ENCODE peak calls at places on chromosome 7, in ten cellular contexts. D is stomach, W is GM23338, N is breast epithelium, Q is Panc1, P is transverse colon, M is HCT116, L is GM12878, Z is upper lobe of left lung, J is prostate gland. X is an unnamed sample.

GRCh38 chr7:17521437-17521836 is 223.0 kb downstream of the AHR start:
- DNase-seq in D (no peak), W (no peak), N (no peak), Q (no peak), P (no peak), M (no peak), L (no peak), Z (no peak), J (no peak), X (no peak)

GRCh38 chr7:26346611-26347200 is 55.0 kb downstream of the SNX10 start:
- DNase-seq in D (no peak), W (no peak), N (no peak), Q (no peak), P (peak), M (peak), L (no peak), Z (peak), J (peak), X (no peak)

GRCh38 chr7:155218276-155219153 is 79.2 kb upstream of the INSIG1 start:
- DNase-seq in D (no peak), W (no peak), N (no peak), Q (no peak), P (no peak), M (no peak), L (no peak), Z (no peak), J (no peak), X (no peak)

GRCh38 chr7:33933611-33934281 is 28.4 kb downstream of the BMPER start:
- DNase-seq in D (no peak), W (no peak), N (no peak), Q (peak), P (no peak), M (no peak), L (no peak), Z (no peak), J (no peak), X (no peak)

GRCh38 chr7:155594163-155594732 is 47.9 kb upstream of the CNPY1 start:
- DNase-seq in D (peak), W (no peak), N (no peak), Q (no peak), P (no peak), M (no peak), L (no peak), Z (no peak), J (no peak), X (no peak)

GRCh38 chr7:83519240-83519639 is 129.7 kb downstream of the SEMA3E start:
- DNase-seq in D (no peak), W (no peak), N (no peak), Q (no peak), P (no peak), M (no peak), L (no peak), Z (no peak), J (no peak), X (no peak)

GRCh38 chr7:54904130-54904529 is 114.7 kb upstream of the EGFR start:
- DNase-seq in D (no peak), W (no peak), N (no peak), Q (no peak), P (no peak), M (no peak), L (no peak), Z (no peak), J (no peak), X (no peak)

GRCh38 chr7:83119002-83119358 is 43.7 kb downstream of the PCLO start:
- DNase-seq in D (no peak), W (no peak), N (no peak), Q (no peak), P (no peak), M (no peak), L (no peak), Z (no peak), J (no peak), X (no peak)

GRCh38 chr7:117645456-117646181 is 165.8 kb downstream of the CFTR start:
- DNase-seq in D (no peak), W (no peak), N (no peak), Q (no peak), P (no peak), M (no peak), L (no peak), Z (no peak), J (no peak), X (no peak)

GRCh38 chr7:116075351-116076145 is 45.0 kb upstream of the TFEC start:
- DNase-seq in D (no peak), W (no peak), N (no peak), Q (no peak), P (no peak), M (no peak), L (no peak), Z (no peak), J (no peak), X (no peak)

GRCh38 chr7:135369405-135369804 is 135.8 kb downstream of the STRA8 start:
- DNase-seq in D (no peak), W (no peak), N (no peak), Q (no peak), P (no peak), M (no peak), L (no peak), Z (no peak), J (no peak), X (no peak)

GRCh38 chr7:4851459-4852422 is 10.1 kb downstream of the PAPOLB start:
- DNase-seq in D (no peak), W (no peak), N (no peak), Q (no peak), P (no peak), M (peak), L (no peak), Z (no peak), J (no peak), X (no peak)

GRCh38 chr7:136555933-136556332 is 312.5 kb upstream of the CHRM2 start:
- DNase-seq in D (no peak), W (no peak), N (no peak), Q (no peak), P (no peak), M (no peak), L (no peak), Z (no peak), J (no peak), X (no peak)

GRCh38 chr7:158275711-158276413 is 311.8 kb downstream of the PTPRN2 start:
- DNase-seq in D (no peak), W (no peak), N (no peak), Q (no peak), P (no peak), M (no peak), L (no peak), Z (no peak), J (no peak), X (no peak)

GRCh38 chr7:81299272-81299671 is 380.4 kb upstream of the SEMA3C start:
- DNase-seq in D (no peak), W (no peak), N (no peak), Q (peak), P (no peak), M (peak), L (no peak), Z (no peak), J (no peak), X (no peak)

GRCh38 chr7:20236790-20237189 is 19.6 kb upstream of the MACC1 start:
- DNase-seq in D (no peak), W (no peak), N (no peak), Q (no peak), P (no peak), M (no peak), L (no peak), Z (no peak), J (no peak), X (no peak)

GRCh38 chr7:72343991-72344390 is 68.1 kb downstream of the CALN1 start:
- DNase-seq in D (no peak), W (peak), N (no peak), Q (no peak), P (no peak), M (no peak), L (no peak), Z (no peak), J (no peak), X (no peak)

GRCh38 chr7:128352138-128352537 is 8.4 kb upstream of the RBM28 start:
- DNase-seq in D (peak), W (peak), N (no peak), Q (no peak), P (peak), M (no peak), L (no peak), Z (peak), J (no peak), X (no peak)

GRCh38 chr7:30505174-30505697 is 607 bp upstream of the GGCT start:
- DNase-seq in D (no peak), W (no peak), N (no peak), Q (peak), P (no peak), M (no peak), L (no peak), Z (peak), J (no peak), X (no peak)

GRCh38 chr7:22147113-22147512 is 201.4 kb upstream of the CDCA7L start:
- DNase-seq in D (no peak), W (no peak), N (no peak), Q (no peak), P (no peak), M (no peak), L (no peak), Z (no peak), J (no peak), X (no peak)

GRCh38 chr7:20219062-20219445 is 1.9 kb upstream of the MACC1 start:
- DNase-seq in D (no peak), W (no peak), N (no peak), Q (no peak), P (no peak), M (no peak), L (no peak), Z (no peak), J (no peak), X (no peak)

GRCh38 chr7:51303142-51303525 is 13.5 kb downstream of the COBL start:
- DNase-seq in D (no peak), W (no peak), N (no peak), Q (no peak), P (no peak), M (no peak), L (no peak), Z (no peak), J (no peak), X (no peak)

GRCh38 chr7:103068429-103069403 is 5.9 kb downstream of the FBXL13 start:
- DNase-seq in D (no peak), W (no peak), N (no peak), Q (no peak), P (no peak), M (no peak), L (no peak), Z (peak), J (no peak), X (no peak)

GRCh38 chr7:66193146-66193725 is 11.9 kb upstream of the TPST1 start:
- DNase-seq in D (no peak), W (no peak), N (no peak), Q (no peak), P (no peak), M (no peak), L (no peak), Z (no peak), J (no peak), X (no peak)

GRCh38 chr7:111108526-111108925 is 17.6 kb downstream of the LRRN3 start:
- DNase-seq in D (no peak), W (no peak), N (no peak), Q (no peak), P (no peak), M (no peak), L (no peak), Z (no peak), J (no peak), X (no peak)

GRCh38 chr7:105975770-105976428 is 12.8 kb downstream of the CDHR3 start:
- DNase-seq in D (no peak), W (no peak), N (no peak), Q (no peak), P (no peak), M (no peak), L (no peak), Z (no peak), J (no peak), X (no peak)

GRCh38 chr7:100827330-100828226 is at the start of gene EPHB4:
- DNase-seq in D (peak), W (peak), N (peak), Q (no peak), P (peak), M (peak), L (no peak), Z (peak), J (peak), X (peak)

GRCh38 chr7:22156205-22156604 is 200.7 kb downstream of the RAPGEF5 start:
- DNase-seq in D (no peak), W (no peak), N (no peak), Q (peak), P (no peak), M (peak), L (no peak), Z (no peak), J (no peak), X (no peak)

GRCh38 chr7:124101173-124101768 is 68.4 kb upstream of the TMEM229A start:
- DNase-seq in D (peak), W (peak), N (no peak), Q (no peak), P (no peak), M (peak), L (no peak), Z (no peak), J (no peak), X (no peak)

GRCh38 chr7:137590686-137591255 is 247.2 kb upstream of the PTN start:
- DNase-seq in D (no peak), W (no peak), N (no peak), Q (no peak), P (no peak), M (no peak), L (no peak), Z (peak), J (no peak), X (no peak)

GRCh38 chr7:155228459-155228845 is 69.2 kb upstream of the INSIG1 start:
- DNase-seq in D (no peak), W (no peak), N (no peak), Q (no peak), P (no peak), M (no peak), L (no peak), Z (no peak), J (no peak), X (no peak)

GRCh38 chr7:151660141-151660540 is 140.4 kb upstream of the RHEB start:
- DNase-seq in D (no peak), W (no peak), N (no peak), Q (no peak), P (no peak), M (no peak), L (no peak), Z (no peak), J (no peak), X (no peak)

GRCh38 chr7:133741078-133741477 is 386.1 kb upstream of the LRGUK start:
- DNase-seq in D (no peak), W (no peak), N (no peak), Q (no peak), P (no peak), M (no peak), L (no peak), Z (no peak), J (no peak), X (no peak)

GRCh38 chr7:96084880-96085551 is 236.9 kb downstream of the SLC25A13 start:
- DNase-seq in D (no peak), W (no peak), N (no peak), Q (peak), P (no peak), M (no peak), L (no peak), Z (no peak), J (no peak), X (no peak)

GRCh38 chr7:91634485-91635177 is 245.9 kb downstream of the MTERF1 start:
- DNase-seq in D (no peak), W (no peak), N (no peak), Q (no peak), P (no peak), M (no peak), L (no peak), Z (no peak), J (peak), X (no peak)

GRCh38 chr7:122018032-122018431 is 126.0 kb downstream of the AASS start:
- DNase-seq in D (no peak), W (no peak), N (no peak), Q (no peak), P (no peak), M (no peak), L (no peak), Z (no peak), J (no peak), X (no peak)

GRCh38 chr7:132145466-132145865 is 430.8 kb downstream of the PLXNA4 start:
- DNase-seq in D (no peak), W (no peak), N (peak), Q (peak), P (no peak), M (no peak), L (no peak), Z (no peak), J (no peak), X (no peak)

GRCh38 chr7:132148876-132149275 is 427.4 kb downstream of the PLXNA4 start:
- DNase-seq in D (no peak), W (no peak), N (no peak), Q (no peak), P (no peak), M (no peak), L (no peak), Z (no peak), J (no peak), X (no peak)

GRCh38 chr7:132141109-132141508 is 435.2 kb downstream of the PLXNA4 start:
- DNase-seq in D (no peak), W (no peak), N (no peak), Q (no peak), P (no peak), M (no peak), L (no peak), Z (no peak), J (peak), X (no peak)

GRCh38 chr7:132142006-132142405 is 434.3 kb downstream of the PLXNA4 start:
- DNase-seq in D (no peak), W (peak), N (no peak), Q (no peak), P (no peak), M (no peak), L (no peak), Z (no peak), J (no peak), X (no peak)

GRCh38 chr7:132145063-132145462 is 431.2 kb downstream of the PLXNA4 start:
- DNase-seq in D (no peak), W (no peak), N (no peak), Q (no peak), P (no peak), M (no peak), L (no peak), Z (no peak), J (no peak), X (no peak)
- H3K27ac ChIP-seq in D (no peak), W (no peak), N (peak), Q (no peak), P (no peak), M (no peak), L (no peak), Z (no peak), J (no peak), X (no peak)

DNA sequence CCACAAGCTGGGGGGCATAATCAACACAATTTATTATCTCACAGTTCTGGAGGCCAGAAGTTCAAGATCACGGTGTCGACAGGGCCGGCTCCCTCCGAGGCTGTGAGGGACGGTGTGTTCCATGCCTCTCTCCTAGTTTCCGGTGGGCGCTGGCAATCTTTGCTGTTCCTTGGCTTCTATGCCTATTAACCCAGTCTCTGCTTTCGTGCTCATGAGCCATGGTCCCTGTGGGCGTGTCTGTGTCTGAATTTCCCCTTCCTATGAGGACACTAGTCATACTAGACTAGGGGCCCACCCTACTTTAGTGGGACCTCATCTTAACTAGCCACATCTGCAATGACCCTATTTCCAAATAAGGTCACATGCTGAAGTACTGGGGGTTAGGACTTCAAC is 29.4 kb downstream of the HIPK2 start:
- DNase-seq in D (no peak), W (no peak), N (no peak), Q (no peak), P (no peak), M (no peak), L (no peak), Z (no peak), J (no peak), X (no peak)
- TF ChIP-seq POLR2AphosphoS5 in D (no peak), W (no peak), N (no peak), Q (no peak), P (no peak), M (no peak), L (no peak), Z (no peak), J (no peak), X (no peak)

GRCh38 chr7:107969856-107970255 is 33.1 kb downstream of the LAMB1 start:
- DNase-seq in D (no peak), W (no peak), N (no peak), Q (no peak), P (no peak), M (no peak), L (no peak), Z (no peak), J (no peak), X (no peak)

GRCh38 chr7:107964510-107964909 is 38.5 kb downstream of the LAMB1 start:
- DNase-seq in D (no peak), W (no peak), N (no peak), Q (no peak), P (no peak), M (no peak), L (no peak), Z (no peak), J (no peak), X (no peak)

GRCh38 chr7:107968449-107968848 is 34.5 kb downstream of the LAMB1 start:
- DNase-seq in D (no peak), W (no peak), N (no peak), Q (no peak), P (no peak), M (no peak), L (no peak), Z (no peak), J (no peak), X (no peak)

GRCh38 chr7:107967420-107967819 is 35.5 kb downstream of the LAMB1 start:
- DNase-seq in D (no peak), W (no peak), N (no peak), Q (no peak), P (no peak), M (no peak), L (no peak), Z (no peak), J (no peak), X (no peak)

GRCh38 chr7:107966701-107967100 is 36.3 kb downstream of the LAMB1 start:
- DNase-seq in D (no peak), W (peak), N (no peak), Q (peak), P (no peak), M (no peak), L (no peak), Z (no peak), J (no peak), X (no peak)
- H3K27ac ChIP-seq in D (peak), W (peak), N (peak), Q (no peak), P (peak), M (no peak), L (no peak), Z (peak), J (no peak), X (no peak)

GRCh38 chr7:325051-325798 is 35.3 kb downstream of the FOXL3 start:
- DNase-seq in D (no peak), W (no peak), N (no peak), Q (no peak), P (no peak), M (no peak), L (no peak), Z (no peak), J (no peak), X (no peak)

GRCh38 chr7:322111-322671 is 32.2 kb downstream of the FOXL3 start:
- DNase-seq in D (peak), W (peak), N (peak), Q (no peak), P (peak), M (peak), L (no peak), Z (peak), J (peak), X (peak)

GRCh38 chr7:322708-323111 is 32.7 kb downstream of the FOXL3 start:
- DNase-seq in D (no peak), W (no peak), N (no peak), Q (no peak), P (no peak), M (no peak), L (no peak), Z (peak), J (no peak), X (no peak)

GRCh38 chr7:324011-324410 is 34.0 kb downstream of the FOXL3 start:
- DNase-seq in D (no peak), W (no peak), N (no peak), Q (no peak), P (no peak), M (no peak), L (no peak), Z (peak), J (no peak), X (no peak)

GRCh38 chr7:323410-323809 is 33.4 kb downstream of the FOXL3 start:
- DNase-seq in D (no peak), W (no peak), N (no peak), Q (no peak), P (no peak), M (no peak), L (no peak), Z (no peak), J (no peak), X (no peak)
- TF ChIP-seq POLR2AphosphoS5 in D (no peak), W (no peak), N (no peak), Q (no peak), P (no peak), M (no peak), L (no peak), Z (no peak), J (no peak), X (no peak)

X was measured in HL-60.